ENCODE peak calls at places on chromosomes 4 and X, in four cellular contexts. One of them, this sample, is unnamed.

GRCh38 chr4:26263165-26263564 is 57.6 kb upstream of the RBPJ start:
- DNase-seq in bronchial epithelial cell: peak
- DNase-seq in psoas muscle: no peak
- DNase-seq in upper lobe of right lung: no peak
- DNase-seq in this sample: no peak

GRCh38 chr4:183443609-183444148 is 757 bp upstream of the CDKN2AIP start:
- DNase-seq in upper lobe of right lung: no peak
- DNase-seq in psoas muscle: no peak
- DNase-seq in bronchial epithelial cell: peak
- DNase-seq in this sample: no peak

GRCh38 chr4:139167774-139168444 is 9.1 kb downstream of the ELF2 start:
- DNase-seq in psoas muscle: no peak
- DNase-seq in upper lobe of right lung: no peak
- DNase-seq in bronchial epithelial cell: peak
- DNase-seq in this sample: peak

GRCh38 chr4:107791902-107792301 is 32.8 kb upstream of the SGMS2 start:
- DNase-seq in bronchial epithelial cell: peak
- DNase-seq in upper lobe of right lung: no peak
- DNase-seq in psoas muscle: no peak
- DNase-seq in this sample: peak

GRCh38 chr4:174217273-174218126 is 66.0 kb downstream of the FBXO8 start:
- DNase-seq in bronchial epithelial cell: no peak
- DNase-seq in psoas muscle: peak
- DNase-seq in upper lobe of right lung: no peak
- DNase-seq in this sample: peak

GRCh38 chrX:41087219-41087618 is 2.0 kb downstream of the USP9X start:
- DNase-seq in bronchial epithelial cell: peak
- DNase-seq in psoas muscle: no peak
- DNase-seq in upper lobe of right lung: no peak
- DNase-seq in this sample: no peak

GRCh38 chrX:75365243-75365975 is 91.5 kb downstream of the UPRT start:
- DNase-seq in psoas muscle: no peak
- DNase-seq in bronchial epithelial cell: no peak
- DNase-seq in upper lobe of right lung: no peak
- DNase-seq in this sample: no peak

GRCh38 chr4:761739-762138 is 56.1 kb downstream of the PCGF3 start:
- DNase-seq in upper lobe of right lung: no peak
- DNase-seq in psoas muscle: peak
- DNase-seq in bronchial epithelial cell: no peak
- DNase-seq in this sample: no peak

GRCh38 chr4:184731056-184731455 is 2.8 kb downstream of the CENPU start:
- DNase-seq in psoas muscle: no peak
- DNase-seq in bronchial epithelial cell: no peak
- DNase-seq in upper lobe of right lung: no peak
- DNase-seq in this sample: no peak

GRCh38 chrX:85108165-85108564 is 104.5 kb downstream of the APOOL start:
- DNase-seq in upper lobe of right lung: no peak
- DNase-seq in psoas muscle: no peak
- DNase-seq in bronchial epithelial cell: peak
- DNase-seq in this sample: no peak

GRCh38 chr4:29390921-29391320 is 1329.2 kb upstream of the PCDH7 start:
- DNase-seq in bronchial epithelial cell: no peak
- DNase-seq in psoas muscle: no peak
- DNase-seq in upper lobe of right lung: no peak
- DNase-seq in this sample: no peak

GRCh38 chrX:131650637-131651410 is 107.0 kb downstream of the OR13H1 start:
- DNase-seq in psoas muscle: no peak
- DNase-seq in upper lobe of right lung: no peak
- DNase-seq in bronchial epithelial cell: peak
- DNase-seq in this sample: no peak

GRCh38 chr4:86441175-86441960 is 81.5 kb upstream of the MAPK10 start:
- DNase-seq in psoas muscle: no peak
- DNase-seq in upper lobe of right lung: no peak
- DNase-seq in bronchial epithelial cell: peak
- DNase-seq in this sample: peak

GRCh38 chrX:120419465-120419864 is 49.6 kb downstream of the LAMP2 start:
- DNase-seq in upper lobe of right lung: no peak
- DNase-seq in psoas muscle: no peak
- DNase-seq in bronchial epithelial cell: no peak
- DNase-seq in this sample: no peak

GRCh38 chr4:22485751-22486150 is 30.1 kb downstream of the ADGRA3 start:
- DNase-seq in bronchial epithelial cell: peak
- DNase-seq in upper lobe of right lung: no peak
- DNase-seq in psoas muscle: no peak
- DNase-seq in this sample: peak

GRCh38 chr4:127732623-127733199 is 2.5 kb downstream of the SLC25A31 start:
- DNase-seq in upper lobe of right lung: no peak
- DNase-seq in psoas muscle: no peak
- DNase-seq in bronchial epithelial cell: peak
- DNase-seq in this sample: peak

GRCh38 chrX:14832591-14832990 is 40.3 kb downstream of the FANCB start:
- DNase-seq in bronchial epithelial cell: no peak
- DNase-seq in upper lobe of right lung: no peak
- DNase-seq in psoas muscle: no peak
- DNase-seq in this sample: peak

GRCh38 chr4:140239311-140239710 is 85.3 kb upstream of the MAML3 start:
- DNase-seq in upper lobe of right lung: no peak
- DNase-seq in bronchial epithelial cell: no peak
- DNase-seq in psoas muscle: no peak
- DNase-seq in this sample: no peak

GRCh38 chr4:152189451-152190179 is 346.3 kb downstream of the FBXW7 start:
- DNase-seq in bronchial epithelial cell: no peak
- DNase-seq in upper lobe of right lung: no peak
- DNase-seq in psoas muscle: no peak
- DNase-seq in this sample: no peak

GRCh38 chr4:99815597-99816011 is 1.0 kb upstream of the DAPP1 start:
- DNase-seq in bronchial epithelial cell: peak
- DNase-seq in psoas muscle: no peak
- DNase-seq in upper lobe of right lung: peak
- DNase-seq in this sample: peak

GRCh38 chr4:8294775-8295174 is 25.2 kb downstream of the HTRA3 start:
- DNase-seq in upper lobe of right lung: no peak
- DNase-seq in psoas muscle: no peak
- DNase-seq in bronchial epithelial cell: no peak
- DNase-seq in this sample: no peak

GRCh38 chr4:79173186-79173585 is 152.7 kb downstream of the NAA11 start:
- DNase-seq in psoas muscle: no peak
- DNase-seq in bronchial epithelial cell: no peak
- DNase-seq in upper lobe of right lung: no peak
- DNase-seq in this sample: no peak

GRCh38 chrX:13064599-13065143 is 20.3 kb upstream of the FAM9C start:
- DNase-seq in psoas muscle: peak
- DNase-seq in bronchial epithelial cell: peak
- DNase-seq in upper lobe of right lung: no peak
- DNase-seq in this sample: peak

GRCh38 chr4:72152731-72153130 is 120.9 kb downstream of the NPFFR2 start:
- DNase-seq in upper lobe of right lung: no peak
- DNase-seq in bronchial epithelial cell: no peak
- DNase-seq in psoas muscle: no peak
- DNase-seq in this sample: no peak

GRCh38 chrX:19683817-19684216 is 168.5 kb upstream of the MAP3K15 start:
- DNase-seq in bronchial epithelial cell: no peak
- DNase-seq in upper lobe of right lung: no peak
- DNase-seq in psoas muscle: no peak
- DNase-seq in this sample: no peak

GRCh38 chr4:156959298-156959702 is 12.3 kb downstream of the PDGFC start:
- DNase-seq in upper lobe of right lung: no peak
- DNase-seq in psoas muscle: no peak
- DNase-seq in bronchial epithelial cell: no peak
- DNase-seq in this sample: peak

GRCh38 chr4:173057442-173057841 is 111.2 kb upstream of the GALNT7 start:
- DNase-seq in bronchial epithelial cell: peak
- DNase-seq in psoas muscle: no peak
- DNase-seq in upper lobe of right lung: no peak
- DNase-seq in this sample: no peak

GRCh38 chr4:82500830-82501229 is 61.0 kb downstream of the TMEM150C start:
- DNase-seq in psoas muscle: no peak
- DNase-seq in upper lobe of right lung: no peak
- DNase-seq in bronchial epithelial cell: no peak
- DNase-seq in this sample: no peak

GRCh38 chr4:139819082-139819481 is 153.5 kb downstream of the MGST2 start:
- DNase-seq in bronchial epithelial cell: no peak
- DNase-seq in upper lobe of right lung: no peak
- DNase-seq in psoas muscle: no peak
- DNase-seq in this sample: no peak

GRCh38 chrX:13029831-13030771 is 14.3 kb downstream of the FAM9C start:
- DNase-seq in psoas muscle: no peak
- DNase-seq in bronchial epithelial cell: no peak
- DNase-seq in upper lobe of right lung: no peak
- DNase-seq in this sample: peak

GRCh38 chr4:175951794-175952193 is 113.8 kb upstream of the WDR17 start:
- DNase-seq in upper lobe of right lung: no peak
- DNase-seq in bronchial epithelial cell: peak
- DNase-seq in psoas muscle: no peak
- DNase-seq in this sample: no peak

GRCh38 chr4:175946472-175947116 is 119.0 kb upstream of the WDR17 start:
- DNase-seq in psoas muscle: no peak
- DNase-seq in bronchial epithelial cell: no peak
- DNase-seq in upper lobe of right lung: no peak
- DNase-seq in this sample: peak

DNA sequence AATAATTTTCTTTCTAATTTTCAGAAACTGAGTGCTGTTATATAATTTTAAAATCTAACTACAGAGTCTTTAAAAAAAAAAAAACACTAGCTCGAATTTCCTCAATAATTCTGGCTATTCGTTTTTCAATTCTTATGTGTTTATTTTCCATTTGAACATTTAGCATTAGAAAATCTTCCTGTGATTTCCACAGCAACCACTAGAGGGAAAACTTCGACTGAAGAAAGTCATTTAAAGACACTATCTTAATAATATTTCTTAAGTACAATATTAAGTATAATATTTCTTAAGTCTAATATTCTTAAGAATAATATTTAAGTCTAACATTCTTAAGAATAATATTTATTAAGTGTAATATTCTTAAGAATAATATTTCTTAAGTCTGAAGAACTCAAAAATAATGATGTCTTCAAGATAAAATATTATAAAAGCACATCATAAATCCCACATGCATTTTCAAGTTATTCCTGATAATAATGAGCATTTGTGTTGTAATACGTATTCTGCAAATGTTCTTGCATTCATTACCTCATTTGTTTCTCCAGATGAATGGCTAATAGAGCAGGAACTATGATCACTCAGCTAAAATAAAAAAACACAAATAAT is 118.4 kb upstream of the WDR17 start:
- DNase-seq in bronchial epithelial cell: peak
- DNase-seq in psoas muscle: no peak
- DNase-seq in upper lobe of right lung: no peak
- DNase-seq in this sample: peak
- TF ChIP-seq CTCF in bronchial epithelial cell: peak
- TF ChIP-seq CTCF in psoas muscle: peak
- TF ChIP-seq CTCF in upper lobe of right lung: peak
- TF ChIP-seq CTCF in this sample: peak

GRCh38 chr4:30789219-30789671 is 69.1 kb downstream of the PCDH7 start:
- DNase-seq in psoas muscle: no peak
- DNase-seq in upper lobe of right lung: no peak
- DNase-seq in bronchial epithelial cell: peak
- DNase-seq in this sample: no peak
- H3K4me3 ChIP-seq in psoas muscle: no peak
- H3K4me3 ChIP-seq in upper lobe of right lung: no peak
- H3K4me3 ChIP-seq in bronchial epithelial cell: no peak
- H3K4me3 ChIP-seq in this sample: no peak

GRCh38 chrX:129761596-129761995 is 18.2 kb upstream of the SASH3 start:
- DNase-seq in psoas muscle: peak
- DNase-seq in upper lobe of right lung: no peak
- DNase-seq in bronchial epithelial cell: no peak
- DNase-seq in this sample: no peak
- TF ChIP-seq CTCF in psoas muscle: no peak
- TF ChIP-seq CTCF in upper lobe of right lung: no peak
- TF ChIP-seq CTCF in bronchial epithelial cell: no peak
- TF ChIP-seq CTCF in this sample: no peak

GRCh38 chr4:16693040-16693506 is 205.4 kb downstream of the LDB2 start:
- DNase-seq in upper lobe of right lung: no peak
- DNase-seq in psoas muscle: no peak
- DNase-seq in bronchial epithelial cell: no peak
- DNase-seq in this sample: no peak
- H3K4me3 ChIP-seq in upper lobe of right lung: no peak
- H3K4me3 ChIP-seq in psoas muscle: no peak
- H3K4me3 ChIP-seq in bronchial epithelial cell: no peak
- H3K4me3 ChIP-seq in this sample: no peak

This sample was measured in fibroblast of pulmonary artery.